ENCODE peak calls at places on chromosome 14, in ten cellular contexts. Y is endothelial cell of umbilical vein, G is WTC11, K is psoas muscle, S is lower lobe of right lung, F is activated B cell treated with CpG ODN at 0.5 μM for 24 hours, H is progenitor cell of endocrine pancreas, J is astrocyte, L is endothelial cell, O is mammary epithelial cell. P is an unnamed sample.

GRCh38 chr14:91149462-91149861 is 35.6 kb downstream of the DGLUCY start:
- DNase-seq in Y (peak), G (no peak), K (no peak), S (no peak), F (no peak), H (no peak), J (peak), L (no peak), O (peak), P (no peak)

GRCh38 chr14:85088231-85088630 is 441.7 kb upstream of the FLRT2 start:
- DNase-seq in Y (no peak), G (no peak), K (no peak), S (no peak), F (no peak), H (no peak), J (peak), L (no peak), O (peak), P (no peak)

GRCh38 chr14:69658664-69659261 is 47.4 kb downstream of the SUSD6 start:
- DNase-seq in Y (no peak), G (no peak), K (no peak), S (no peak), F (no peak), H (no peak), J (peak), L (no peak), O (peak), P (no peak)

GRCh38 chr14:87952307-87953094 is 40.5 kb downstream of the GALC start:
- DNase-seq in Y (no peak), G (no peak), K (no peak), S (no peak), F (no peak), H (no peak), J (no peak), L (no peak), O (no peak), P (no peak)

GRCh38 chr14:30291216-30291615 is 267.7 kb upstream of the G2E3 start:
- DNase-seq in Y (no peak), G (no peak), K (no peak), S (no peak), F (no peak), H (no peak), J (peak), L (no peak), O (peak), P (no peak)

GRCh38 chr14:105107351-105107750 is 42.1 kb upstream of the GPR132 start:
- DNase-seq in Y (no peak), G (no peak), K (no peak), S (no peak), F (no peak), H (no peak), J (no peak), L (no peak), O (no peak), P (no peak)

GRCh38 chr14:90483551-90483950 is 86.7 kb downstream of the CALM1 start:
- DNase-seq in Y (peak), G (no peak), K (no peak), S (no peak), F (no peak), H (no peak), J (no peak), L (no peak), O (no peak), P (no peak)

GRCh38 chr14:81436296-81437138 is 36.4 kb upstream of the STON2 start:
- DNase-seq in Y (peak), G (peak), K (peak), S (peak), F (peak), H (peak), J (peak), L (peak), O (peak), P (peak)

GRCh38 chr14:51610766-51611165 is 40.9 kb upstream of the FRMD6 start:
- DNase-seq in Y (peak), G (no peak), K (no peak), S (no peak), F (no peak), H (no peak), J (peak), L (no peak), O (no peak), P (no peak)

GRCh38 chr14:76955575-76956252 is 72.8 kb downstream of the IRF2BPL start:
- DNase-seq in Y (no peak), G (no peak), K (peak), S (no peak), F (peak), H (no peak), J (peak), L (no peak), O (peak), P (no peak)

GRCh38 chr14:28759658-28760313 is 6.8 kb upstream of the FOXG1 start:
- DNase-seq in Y (no peak), G (peak), K (no peak), S (no peak), F (no peak), H (no peak), J (no peak), L (no peak), O (no peak), P (no peak)

GRCh38 chr14:74712499-74713394 is at the start of the genes AREL1 and FCF1:
- DNase-seq in Y (peak), G (peak), K (peak), S (peak), F (peak), H (peak), J (peak), L (peak), O (peak), P (peak)

GRCh38 chr14:93301821-93302447 is 30.9 kb downstream of the BTBD7 start:
- DNase-seq in Y (no peak), G (no peak), K (no peak), S (no peak), F (no peak), H (no peak), J (peak), L (no peak), O (peak), P (no peak)

GRCh38 chr14:105517096-105517495 is 9.3 kb upstream of the TMEM121 start:
- DNase-seq in Y (no peak), G (no peak), K (peak), S (no peak), F (no peak), H (no peak), J (peak), L (no peak), O (no peak), P (no peak)

GRCh38 chr14:103526247-103526913 is 2.6 kb upstream of the TRMT61A start:
- DNase-seq in Y (no peak), G (no peak), K (no peak), S (no peak), F (no peak), H (no peak), J (no peak), L (no peak), O (no peak), P (no peak)

GRCh38 chr14:58947816-58948440 is 240.5 kb upstream of the DAAM1 start:
- DNase-seq in Y (peak), G (peak), K (no peak), S (no peak), F (no peak), H (no peak), J (no peak), L (no peak), O (no peak), P (no peak)

GRCh38 chr14:75127903-75128595 is 1.2 kb upstream of the NEK9 start:
- DNase-seq in Y (peak), G (no peak), K (no peak), S (no peak), F (no peak), H (no peak), J (no peak), L (no peak), O (no peak), P (no peak)

GRCh38 chr14:92207012-92207927 is 85.5 kb downstream of the CPSF2 start:
- DNase-seq in Y (no peak), G (peak), K (no peak), S (no peak), F (no peak), H (no peak), J (no peak), L (no peak), O (no peak), P (no peak)

GRCh38 chr14:97747282-97747681 is 950.1 kb downstream of the VRK1 start:
- DNase-seq in Y (no peak), G (no peak), K (no peak), S (no peak), F (no peak), H (no peak), J (no peak), L (no peak), O (no peak), P (no peak)

GRCh38 chr14:51828017-51828797 is 32.2 kb upstream of the GNG2 start:
- DNase-seq in Y (no peak), G (no peak), K (no peak), S (peak), F (peak), H (no peak), J (peak), L (no peak), O (peak), P (no peak)

GRCh38 chr14:97179573-97179972 is 382.4 kb downstream of the VRK1 start:
- DNase-seq in Y (no peak), G (no peak), K (no peak), S (no peak), F (no peak), H (no peak), J (no peak), L (no peak), O (no peak), P (no peak)

GRCh38 chr14:36281309-36281708 is 39.1 kb downstream of the MBIP start:
- DNase-seq in Y (no peak), G (no peak), K (no peak), S (no peak), F (no peak), H (no peak), J (no peak), L (no peak), O (no peak), P (no peak)

GRCh38 chr14:94426526-94426925 is 26.1 kb downstream of the SERPINA11 start:
- DNase-seq in Y (no peak), G (no peak), K (no peak), S (no peak), F (no peak), H (no peak), J (no peak), L (no peak), O (no peak), P (no peak)

GRCh38 chr14:91858536-91859275 is 8.6 kb downstream of the TC2N start:
- DNase-seq in Y (peak), G (no peak), K (no peak), S (no peak), F (no peak), H (no peak), J (no peak), L (no peak), O (no peak), P (no peak)

GRCh38 chr14:68951800-68952540 is 27.1 kb downstream of the ACTN1 start:
- DNase-seq in Y (no peak), G (no peak), K (no peak), S (no peak), F (no peak), H (no peak), J (no peak), L (no peak), O (no peak), P (no peak)

GRCh38 chr14:70981005-70981952 is 74.0 kb downstream of the PCNX1 start:
- DNase-seq in Y (peak), G (no peak), K (no peak), S (no peak), F (no peak), H (no peak), J (no peak), L (no peak), O (no peak), P (no peak)

DNA sequence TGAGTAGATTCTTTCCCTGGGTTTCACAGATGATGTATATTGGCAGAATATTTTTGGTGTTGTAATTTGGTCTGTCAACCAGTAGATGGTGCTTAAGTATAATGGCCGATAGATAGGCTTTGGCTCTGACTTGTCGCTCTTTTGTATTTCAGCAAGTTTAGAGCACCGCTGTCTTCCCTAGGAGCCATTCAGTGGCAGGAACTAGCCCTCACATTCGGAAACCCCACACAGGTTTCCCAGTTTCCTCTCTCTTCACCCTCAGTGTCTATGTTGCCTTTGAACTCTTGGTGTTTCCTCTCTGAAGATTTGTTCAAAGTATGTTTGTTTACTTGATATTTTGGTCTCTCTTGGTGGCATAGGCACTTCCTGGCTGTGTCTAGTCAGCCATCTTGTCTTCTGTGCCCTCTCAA is 102.2 kb downstream of the GPHN start:
- DNase-seq in Y (no peak), G (no peak), K (no peak), S (no peak), F (no peak), H (no peak), J (no peak), L (no peak), O (no peak), P (no peak)
- TF ChIP-seq CTCF in Y (peak), G (peak), K (peak), S (no peak), F (no peak), H (peak), J (peak), L (peak), O (peak), P (peak)

DNA sequence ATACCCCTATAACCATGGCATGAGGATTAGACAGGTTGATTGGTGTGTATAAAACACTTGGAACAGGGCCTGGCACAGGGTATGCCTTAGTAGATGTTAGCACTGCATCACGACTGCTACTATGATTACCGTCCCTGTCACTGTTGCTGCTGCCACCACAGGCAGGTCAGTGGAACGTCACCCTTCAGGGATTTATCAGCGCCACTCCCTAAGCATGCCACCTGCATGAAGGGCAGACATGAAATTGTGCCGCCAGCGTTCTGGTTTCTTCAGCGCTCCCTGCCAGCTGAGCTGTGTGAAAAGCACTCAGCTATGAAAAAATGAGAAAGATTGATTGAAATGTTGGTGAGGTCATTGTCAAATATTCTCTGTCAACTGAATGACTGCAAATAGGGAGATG is 477.0 kb downstream of the DPF3 start:
- DNase-seq in Y (no peak), G (no peak), K (no peak), S (no peak), F (no peak), H (no peak), J (no peak), L (no peak), O (no peak), P (no peak)
- TF ChIP-seq CTCF in Y (no peak), G (no peak), K (no peak), S (no peak), F (no peak), H (no peak), J (no peak), L (no peak), O (no peak), P (no peak)

GRCh38 chr14:102498005-102498677 is 11.4 kb downstream of the ANKRD9 start:
- DNase-seq in Y (no peak), G (peak), K (peak), S (no peak), F (no peak), H (no peak), J (no peak), L (no peak), O (no peak), P (no peak)
- TF ChIP-seq CTCF in Y (no peak), G (peak), K (peak), S (no peak), F (no peak), H (peak), J (no peak), L (no peak), O (peak), P (peak)

GRCh38 chr14:96090441-96091148 is 51.4 kb downstream of the C14orf132 start:
- DNase-seq in Y (no peak), G (no peak), K (peak), S (no peak), F (no peak), H (no peak), J (peak), L (no peak), O (no peak), P (no peak)
- TF ChIP-seq CTCF in Y (no peak), G (no peak), K (no peak), S (no peak), F (no peak), H (no peak), J (no peak), L (no peak), O (no peak), P (no peak)

GRCh38 chr14:55351111-55351510 is 60.5 kb downstream of the ATG14 start:
- DNase-seq in Y (no peak), G (no peak), K (no peak), S (no peak), F (no peak), H (no peak), J (no peak), L (no peak), O (no peak), P (no peak)

GRCh38 chr14:55350461-55350860 is 61.2 kb downstream of the ATG14 start:
- DNase-seq in Y (no peak), G (no peak), K (no peak), S (no peak), F (no peak), H (no peak), J (no peak), L (no peak), O (no peak), P (no peak)

GRCh38 chr14:55348766-55349453 is 62.7 kb downstream of the ATG14 start:
- DNase-seq in Y (no peak), G (no peak), K (no peak), S (no peak), F (no peak), H (no peak), J (no peak), L (no peak), O (peak), P (no peak)

GRCh38 chr14:55349565-55349964 is 62.1 kb downstream of the ATG14 start:
- DNase-seq in Y (no peak), G (no peak), K (no peak), S (no peak), F (no peak), H (no peak), J (no peak), L (no peak), O (no peak), P (no peak)

GRCh38 chr14:55347040-55347439 is 64.6 kb downstream of the ATG14 start:
- DNase-seq in Y (no peak), G (no peak), K (no peak), S (no peak), F (no peak), H (no peak), J (no peak), L (no peak), O (no peak), P (no peak)
- TF ChIP-seq CTCF in Y (no peak), G (no peak), K (no peak), S (no peak), F (no peak), H (no peak), J (no peak), L (no peak), O (no peak), P (no peak)

GRCh38 chr14:99009875-99010274 is 262.1 kb downstream of the BCL11B start:
- DNase-seq in Y (no peak), G (no peak), K (no peak), S (no peak), F (no peak), H (no peak), J (no peak), L (no peak), O (no peak), P (no peak)
- TF ChIP-seq CTCF in Y (no peak), G (no peak), K (no peak), S (no peak), F (no peak), H (no peak), J (no peak), L (no peak), O (no peak), P (no peak)

GRCh38 chr14:60221441-60221840 is 27.6 kb upstream of the PPM1A start:
- DNase-seq in Y (no peak), G (no peak), K (no peak), S (no peak), F (no peak), H (no peak), J (no peak), L (no peak), O (no peak), P (no peak)
- TF ChIP-seq CTCF in Y (no peak), G (no peak), K (no peak), S (no peak), F (no peak), H (no peak), J (no peak), L (no peak), O (no peak), P (no peak)

P was measured in D721Med.